ENCODE peak calls at places on chromosomes 6 and 20, in six cellular contexts. M is heart right ventricle, Y is body of pancreas, N is foreskin fibroblast, H is spleen, B is GM12878. O is an unnamed sample.

GRCh38 chr6:56540950-56541600 is 101.6 kb downstream of the DST start:
- DNase-seq in M (no peak), Y (peak; percentile 32), N (no peak), H (no peak), B (no peak), O (peak; percentile 24)

GRCh38 chr6:89335164-89335563 is 17.4 kb downstream of the UBE2J1 start:
- DNase-seq in M (no peak), Y (no peak), N (no peak), H (no peak), B (no peak), O (no peak)

GRCh38 chr20:57618091-57618765 is 2.0 kb downstream of the ZBP1 start:
- DNase-seq in M (no peak), Y (no peak), N (peak; percentile 12), H (peak; percentile 83), B (no peak), O (no peak)

GRCh38 chr20:48606117-48606840 is 221.5 kb downstream of the PREX1 start:
- DNase-seq in M (no peak), Y (no peak), N (no peak), H (no peak), B (no peak), O (no peak)

GRCh38 chr6:30483677-30484279 is 5.5 kb upstream of the HLA-E start:
- DNase-seq in M (no peak), Y (peak; percentile 61), N (peak; percentile 83), H (no peak), B (peak; percentile 37), O (peak; percentile 79)

GRCh38 chr6:36550473-36551000 is 3.3 kb upstream of the STK38 start:
- DNase-seq in M (no peak), Y (no peak), N (no peak), H (no peak), B (no peak), O (no peak)

GRCh38 chr6:45655630-45656422 is 278.1 kb upstream of the SUPT3H start:
- DNase-seq in M (no peak), Y (no peak), N (peak; percentile 97), H (no peak), B (no peak), O (no peak)

GRCh38 chr6:160330621-160331020 is 17.6 kb upstream of the SLC22A3 start:
- DNase-seq in M (no peak), Y (no peak), N (no peak), H (no peak), B (no peak), O (no peak)

GRCh38 chr6:46130665-46131064 is 876 bp downstream of the ENPP4 start:
- DNase-seq in M (no peak), Y (peak; percentile 24), N (no peak), H (no peak), B (no peak), O (peak; percentile 20)

GRCh38 chr6:6825986-6826901 is 237.7 kb downstream of the LY86 start:
- DNase-seq in M (peak; percentile 45), Y (peak; percentile 68), N (no peak), H (peak; percentile 82), B (peak; percentile 69), O (peak; percentile 82)

GRCh38 chr6:163806761-163807499 is 392.4 kb downstream of the QKI start:
- DNase-seq in M (no peak), Y (no peak), N (peak; percentile 41), H (no peak), B (no peak), O (no peak)

GRCh38 chr20:57160985-57161384 is 105.5 kb downstream of the BMP7 start:
- DNase-seq in M (no peak), Y (no peak), N (no peak), H (peak; percentile 33), B (no peak), O (no peak)

DNA sequence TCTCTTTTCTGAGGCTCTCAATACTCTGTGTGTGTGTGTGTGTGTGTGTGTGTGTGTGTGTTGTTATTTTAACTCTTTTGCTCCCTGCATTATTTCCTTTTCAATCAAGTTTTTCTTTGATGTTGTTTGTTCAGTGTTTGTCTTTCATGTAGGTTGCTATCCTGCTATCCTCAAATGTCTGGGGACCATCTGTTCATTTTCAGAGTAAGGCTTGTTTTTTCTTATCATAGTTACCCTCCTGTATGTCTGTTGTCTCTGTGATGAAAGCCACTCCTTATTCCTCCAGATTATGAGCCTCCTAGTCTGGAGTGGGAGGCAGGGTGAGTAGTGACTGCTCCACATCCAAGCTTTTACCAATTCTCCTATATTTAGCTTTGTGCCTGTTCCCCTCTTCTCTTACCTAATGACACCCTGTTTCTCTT is 9.2 kb downstream of the ENPP3 start:
- DNase-seq in M (no peak), Y (no peak), N (no peak), H (no peak), B (no peak), O (no peak)
- H3K4me3 ChIP-seq in M (no peak overlapping the region), Y (no peak overlapping the region), N (no peak overlapping the region), H (no peak overlapping the region), B (no peak overlapping the region), O (no peak overlapping the region)

DNA sequence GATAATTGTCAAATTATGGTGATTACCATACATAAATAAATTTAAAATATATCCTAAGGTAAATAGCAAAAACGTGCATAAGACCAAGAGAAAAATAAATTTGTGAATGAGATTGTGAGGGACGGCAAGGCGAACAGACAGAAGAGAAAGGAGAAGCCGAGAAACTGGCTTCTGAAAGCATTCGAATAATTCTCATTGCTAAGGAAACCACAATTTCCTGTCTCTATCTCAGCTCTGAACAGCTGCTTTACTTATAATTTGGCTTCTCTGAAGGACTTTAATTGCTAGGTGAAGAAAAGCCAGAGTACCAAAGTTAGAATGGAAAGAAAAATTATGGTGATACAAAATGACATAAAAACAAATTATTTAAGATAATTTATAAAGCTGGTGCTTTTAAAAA is 79.0 kb upstream of the RGS17 start:
- DNase-seq in M (no peak), Y (no peak), N (peak; percentile 54), H (no peak), B (no peak), O (peak; percentile 17)
- TF ChIP-seq CTCF in M (no peak), Y (no peak), N (no peak), H (no peak), B (no peak), O (no peak)

DNA sequence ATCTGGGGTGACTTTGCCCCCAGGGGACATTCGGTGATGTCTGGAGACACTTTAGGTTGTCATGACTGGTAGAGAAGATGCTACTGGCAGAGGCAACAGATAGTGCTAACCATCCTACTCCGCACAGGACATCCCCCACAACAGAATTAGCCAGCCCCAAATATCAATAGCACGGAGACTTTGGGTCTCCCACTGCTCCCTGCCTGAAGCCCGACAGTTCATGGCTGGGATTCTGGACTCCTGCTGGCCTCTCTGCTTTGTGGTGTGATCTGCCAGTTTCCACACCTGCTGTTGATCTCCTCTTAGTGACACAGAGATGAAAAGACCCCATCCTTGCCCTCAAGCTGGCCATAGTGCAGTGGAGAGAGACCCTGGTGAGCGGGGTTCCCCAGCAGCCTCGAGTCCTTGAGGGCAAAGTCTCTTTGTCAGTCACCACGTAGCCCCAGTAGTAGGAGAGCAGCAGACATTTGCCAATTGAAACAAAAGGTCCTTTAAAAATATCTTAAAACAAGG is 24.7 kb upstream of the TTPAL start:
- DNase-seq in M (no peak), Y (no peak), N (no peak), H (no peak), B (no peak), O (no peak)
- H3K4me3 ChIP-seq in M (no peak overlapping the region), Y (no peak overlapping the region), N (no peak overlapping the region), H (no peak overlapping the region), B (no peak overlapping the region), O (no peak overlapping the region)

GRCh38 chr20:54194724-54195438 is 13.0 kb upstream of the PFDN4 start:
- DNase-seq in M (no peak), Y (no peak), N (peak; percentile 73), H (no peak), B (no peak), O (peak; percentile 57)

GRCh38 chr20:54197621-54198604 is 10.0 kb upstream of the PFDN4 start:
- DNase-seq in M (no peak), Y (no peak), N (peak; percentile 87), H (no peak), B (peak; percentile 36), O (peak; percentile 34)

GRCh38 chr20:54193817-54194216 is 14.1 kb upstream of the PFDN4 start:
- DNase-seq in M (no peak), Y (no peak), N (no peak), H (no peak), B (no peak), O (no peak)

GRCh38 chr20:54199283-54199682 is 8.6 kb upstream of the PFDN4 start:
- DNase-seq in M (no peak), Y (no peak), N (no peak), H (no peak), B (no peak), O (no peak)

GRCh38 chr20:54195483-54196472 is 12.1 kb upstream of the PFDN4 start:
- DNase-seq in M (no peak), Y (no peak), N (no peak), H (no peak), B (peak; percentile 47), O (peak; percentile 44)
- TF ChIP-seq CTCF in M (no peak), Y (no peak), N (no peak), H (no peak), B (no peak), O (no peak)

GRCh38 chr6:15364401-15365037 is 118.7 kb downstream of the JARID2 start:
- DNase-seq in M (no peak), Y (no peak), N (no peak), H (no peak), B (no peak), O (no peak)

GRCh38 chr6:15365273-15365687 is 119.4 kb downstream of the JARID2 start:
- DNase-seq in M (peak; percentile 76), Y (peak; percentile 85), N (peak; percentile 58), H (peak; percentile 85), B (no peak), O (no peak)

GRCh38 chr6:15362274-15363160 is 116.6 kb downstream of the JARID2 start:
- DNase-seq in M (no peak), Y (no peak), N (no peak), H (no peak), B (no peak), O (no peak)

GRCh38 chr6:15363164-15363522 is 117.3 kb downstream of the JARID2 start:
- DNase-seq in M (no peak), Y (no peak), N (no peak), H (no peak), B (no peak), O (no peak)

DNA sequence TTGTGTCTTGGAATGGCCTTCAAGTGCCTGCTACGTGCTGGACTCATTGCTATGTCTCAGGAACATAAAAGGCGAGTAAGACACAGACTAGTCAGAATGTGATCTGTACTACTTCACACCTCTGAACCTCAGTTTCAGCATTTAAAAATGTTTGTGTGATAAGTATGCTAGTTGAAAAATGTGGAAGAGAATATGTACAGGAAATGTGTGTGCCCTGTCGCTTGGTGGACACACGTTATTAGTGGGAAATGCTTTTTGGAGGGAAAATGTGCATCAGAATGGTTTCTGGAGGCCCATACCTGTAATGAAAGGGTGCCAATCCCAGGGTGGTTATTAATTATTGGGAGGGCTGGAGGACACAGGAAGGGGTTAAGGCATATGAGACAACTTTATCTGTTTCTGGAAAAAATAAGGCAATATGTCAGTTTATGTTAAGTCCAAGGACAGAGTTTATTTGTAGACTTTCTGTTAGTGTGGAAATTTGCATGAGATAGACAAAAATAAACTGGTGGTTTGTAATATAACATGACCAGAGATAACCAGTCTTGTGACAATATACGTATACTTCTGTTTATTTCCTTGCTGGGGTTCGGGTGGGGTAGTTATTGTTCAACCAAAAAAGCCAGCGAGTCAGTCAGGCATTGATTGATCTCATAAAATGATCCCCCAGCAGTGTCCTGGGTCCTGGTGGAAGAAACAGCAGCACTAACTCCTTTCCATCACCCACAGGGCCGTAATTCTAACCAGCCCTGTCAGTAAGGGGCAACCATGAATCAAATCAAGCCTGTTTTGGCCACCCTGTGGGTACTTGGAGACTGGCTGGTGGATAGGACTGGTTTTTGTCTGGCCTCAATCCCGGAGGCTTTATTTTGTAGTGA is 117.9 kb downstream of the JARID2 start:
- DNase-seq in M (no peak), Y (no peak), N (no peak), H (no peak), B (peak; percentile 73), O (peak; percentile 65)
- H3K4me3 ChIP-seq in M (no peak overlapping the region), Y (no peak overlapping the region), N (no peak overlapping the region), H (no peak overlapping the region), B (peak overlapping the region; percentile 29), O (no peak overlapping the region)

GRCh38 chr6:134064461-134064860 is 12.0 kb upstream of the SLC2A12 start:
- DNase-seq in M (no peak), Y (no peak), N (no peak), H (no peak), B (no peak), O (no peak)
- TF ChIP-seq CTCF in M (no peak), Y (no peak), N (no peak), H (no peak), B (no peak), O (no peak)

O was measured in GM12865.